ENCODE peak calls at places on chromosomes 1 and 21, in four cellular contexts. Z is stimulated activated CD8-positive, alpha-beta memory T cell treated with anti-CD3 and anti-CD28 coated beads, Interleukin-4, amount 100 ng/mL, for 48 hours; L is HFF-Myc; F is CD4-positive, alpha-beta T cell. O is an unnamed sample.

GRCh38 chr21:25949701-25950100 is 214.9 kb downstream of the GABPA start:
- DNase-seq in Z (no peak), L (no peak), F (no peak), O (no peak)

GRCh38 chr1:48036693-48037386 is 39.7 kb upstream of the TRABD2B start:
- DNase-seq in Z (no peak), L (peak; percentile 33), F (no peak), O (no peak)

GRCh38 chr1:108590947-108591346 is 31.0 kb downstream of the EEIG2 start:
- DNase-seq in Z (no peak), L (peak; percentile 93), F (no peak), O (no peak)

GRCh38 chr1:27772071-27772470 is 948 bp upstream of the STX12 start:
- DNase-seq in Z (no peak), L (no peak), F (no peak), O (no peak)

GRCh38 chr1:205440476-205441317 is 15.1 kb downstream of the BLACAT1 start:
- DNase-seq in Z (peak; percentile 76), L (no peak), F (peak; percentile 71), O (peak; percentile 82)

GRCh38 chr1:89896105-89896942 is 75.5 kb downstream of the LRRC8D start:
- DNase-seq in Z (no peak), L (no peak), F (no peak), O (no peak)

GRCh38 chr1:77539510-77540142 is 142.8 kb downstream of the ZZZ3 start:
- DNase-seq in Z (no peak), L (peak; percentile 77), F (no peak), O (no peak)

GRCh38 chr1:4220362-4220761 is 320.3 kb upstream of the C1orf174 start:
- DNase-seq in Z (no peak), L (no peak), F (no peak), O (no peak)

GRCh38 chr1:89929467-89930063 is 65.3 kb upstream of the ZNF326 start:
- DNase-seq in Z (no peak), L (no peak), F (no peak), O (no peak)

GRCh38 chr1:58732087-58732486 is 32.2 kb upstream of the MYSM1 start:
- DNase-seq in Z (no peak), L (no peak), F (no peak), O (no peak)

GRCh38 chr1:205775717-205776056 is 405 bp upstream of the RAB29 start:
- DNase-seq in Z (no peak), L (no peak), F (no peak), O (no peak)

GRCh38 chr1:115761601-115762302 is 6.8 kb downstream of the CASQ2 start:
- DNase-seq in Z (no peak), L (no peak), F (no peak), O (no peak)

GRCh38 chr1:118947790-118948189 is 40.4 kb downstream of the TBX15 start:
- DNase-seq in Z (no peak), L (no peak), F (no peak), O (no peak)

GRCh38 chr1:246450485-246451251 is 56.4 kb downstream of the SMYD3 start:
- DNase-seq in Z (no peak), L (no peak), F (no peak), O (no peak)

GRCh38 chr1:197761654-197762053 is 13.6 kb downstream of the DENND1B start:
- DNase-seq in Z (no peak), L (no peak), F (no peak), O (no peak)

GRCh38 chr1:59046730-59047157 is 250.2 kb upstream of the FGGY start:
- DNase-seq in Z (peak; percentile 56), L (no peak), F (no peak), O (peak; percentile 53)

GRCh38 chr1:40870135-40870728 is 8.1 kb upstream of the CITED4 start:
- DNase-seq in Z (no peak), L (no peak), F (no peak), O (no peak)

GRCh38 chr1:74522143-74522542 is 9.7 kb upstream of the LRRC53 start:
- DNase-seq in Z (no peak), L (no peak), F (no peak), O (no peak)

GRCh38 chr1:165902565-165902964 is 75.2 kb downstream of the UCK2 start:
- DNase-seq in Z (no peak), L (no peak), F (no peak), O (no peak)

GRCh38 chr21:38807481-38807880 is 1.8 kb downstream of the ETS2 start:
- DNase-seq in Z (no peak), L (no peak), F (no peak), O (no peak)